ENCODE peak calls at places on chromosomes 5 and 9, in ten cellular contexts. P, F, N, A, I, Z, J, K, V and G are unnamed samples.

GRCh38 chr5:125199968-125200841 is 453.8 kb upstream of the ZNF608 start:
- DNase-seq in P (no peak), F (no peak), N (peak; percentile 17), A (peak; percentile 78), I (no peak), Z (no peak), J (no peak), K (no peak), V (no peak), G (no peak)

GRCh38 chr5:11383506-11384095 is 520.6 kb downstream of the CTNND2 start:
- DNase-seq in P (no peak), F (no peak), N (no peak), A (no peak), I (no peak), Z (no peak), J (no peak), K (no peak), V (no peak), G (no peak)

GRCh38 chr5:142994242-142994641 is 224.1 kb downstream of the ARHGAP26 start:
- DNase-seq in P (no peak), F (no peak), N (no peak), A (no peak), I (no peak), Z (no peak), J (no peak), K (no peak), V (no peak), G (no peak)

GRCh38 chr9:124840300-124840833 is 12.9 kb upstream of the WDR38 start:
- DNase-seq in P (no peak), F (no peak), N (no peak), A (no peak), I (peak; percentile 36), Z (no peak), J (no peak), K (no peak), V (peak; percentile 94), G (no peak)

GRCh38 chr5:38660194-38660668 is 103.8 kb upstream of the LIFR start:
- DNase-seq in P (no peak), F (no peak), N (no peak), A (peak; percentile 58), I (no peak), Z (no peak), J (no peak), K (no peak), V (peak; percentile 81), G (no peak)

GRCh38 chr9:2018162-2018643 is 3.1 kb downstream of the SMARCA2 start:
- DNase-seq in P (no peak), F (no peak), N (no peak), A (no peak), I (no peak), Z (no peak), J (no peak), K (no peak), V (no peak), G (no peak)

GRCh38 chr9:6133346-6134063 is 82.1 kb upstream of the IL33 start:
- DNase-seq in P (no peak), F (peak; percentile 78), N (no peak), A (no peak), I (no peak), Z (peak; percentile 95), J (no peak), K (no peak), V (no peak), G (no peak)

GRCh38 chr5:126808619-126809018 is 31.7 kb downstream of the LMNB1 start:
- DNase-seq in P (no peak), F (peak; percentile 20), N (no peak), A (peak; percentile 24), I (no peak), Z (peak; percentile 12), J (no peak), K (no peak), V (no peak), G (no peak)

GRCh38 chr5:137938358-137939138 is 49.3 kb downstream of the PKD2L2 start:
- DNase-seq in P (no peak), F (no peak), N (no peak), A (no peak), I (no peak), Z (no peak), J (no peak), K (no peak), V (no peak), G (no peak)

GRCh38 chr9:13860926-13861325 is 453.0 kb downstream of the NFIB start:
- DNase-seq in P (no peak), F (no peak), N (no peak), A (no peak), I (no peak), Z (no peak), J (no peak), K (no peak), V (no peak), G (no peak)

GRCh38 chr9:95572370-95573151 is 55.8 kb upstream of the PTCH1 start:
- DNase-seq in P (no peak), F (no peak), N (no peak), A (no peak), I (no peak), Z (no peak), J (no peak), K (peak; percentile 18), V (no peak), G (no peak)

GRCh38 chr5:133953568-133954145 is 14.8 kb downstream of the C5orf15 start:
- DNase-seq in P (no peak), F (no peak), N (no peak), A (no peak), I (no peak), Z (no peak), J (no peak), K (no peak), V (no peak), G (no peak)

GRCh38 chr9:69871143-69871834 is 50.7 kb downstream of the CFAP95 start:
- DNase-seq in P (no peak), F (no peak), N (no peak), A (no peak), I (no peak), Z (no peak), J (no peak), K (no peak), V (no peak), G (no peak)

GRCh38 chr5:118778951-118779350 is 209.4 kb downstream of the DTWD2 start:
- DNase-seq in P (no peak), F (no peak), N (no peak), A (no peak), I (no peak), Z (no peak), J (no peak), K (no peak), V (no peak), G (no peak)

GRCh38 chr5:1833264-1834021 is 32.2 kb downstream of the NDUFS6 start:
- DNase-seq in P (peak; percentile 48), F (no peak), N (no peak), A (no peak), I (no peak), Z (no peak), J (no peak), K (no peak), V (no peak), G (no peak)

GRCh38 chr5:1831257-1831656 is 30.1 kb downstream of the NDUFS6 start:
- DNase-seq in P (peak; percentile 30), F (no peak), N (no peak), A (no peak), I (no peak), Z (no peak), J (no peak), K (no peak), V (no peak), G (no peak)

GRCh38 chr5:1830571-1831228 is 29.5 kb downstream of the NDUFS6 start:
- DNase-seq in P (peak; percentile 27), F (no peak), N (no peak), A (no peak), I (no peak), Z (no peak), J (no peak), K (no peak), V (no peak), G (no peak)

GRCh38 chr5:1832511-1833250 is 31.5 kb downstream of the NDUFS6 start:
- DNase-seq in P (peak; percentile 55), F (no peak), N (no peak), A (no peak), I (no peak), Z (no peak), J (no peak), K (peak; percentile 30), V (no peak), G (no peak)

DNA sequence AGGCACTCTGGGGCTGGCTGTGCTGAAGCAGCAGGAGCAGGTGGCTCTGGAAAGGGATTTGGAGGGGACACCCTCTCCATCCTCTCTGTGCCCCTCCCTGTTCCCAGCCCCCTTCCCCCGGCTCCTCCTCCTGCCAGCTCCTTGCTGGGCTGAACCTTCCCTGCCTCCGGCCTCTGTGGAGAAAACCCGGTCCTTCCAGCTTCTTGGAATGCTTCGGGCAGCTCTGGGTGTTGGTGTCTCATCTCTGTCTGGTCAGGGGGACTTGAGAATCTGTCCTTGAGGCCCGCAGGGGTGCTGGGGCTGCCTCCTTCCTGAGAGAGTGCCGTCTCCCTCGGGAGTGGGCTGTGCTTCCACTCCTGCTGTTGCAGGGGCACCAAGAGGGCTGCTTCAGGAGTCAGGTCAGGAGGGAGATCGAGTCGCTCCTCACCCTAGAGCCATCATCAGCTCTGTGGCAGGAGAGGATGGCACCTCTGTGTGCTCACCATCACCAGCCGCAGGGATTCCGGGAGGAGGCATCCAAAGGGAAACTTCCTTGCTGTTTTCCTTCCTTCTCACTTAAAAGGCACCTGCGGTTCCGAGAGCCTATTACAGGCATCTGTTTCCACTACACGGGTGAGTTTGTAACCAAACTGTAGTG is 30.6 kb downstream of the NDUFS6 start:
- DNase-seq in P (peak; percentile 61), F (no peak), N (no peak), A (peak; percentile 49), I (no peak), Z (no peak), J (no peak), K (no peak), V (no peak), G (no peak)
- H3K27me3 ChIP-seq in P (peaks cover 17% of the 10 kb centered on the region), F (peaks cover 20% of the 10 kb centered on the region), N (no peaks in the 10 kb centered on the region), A (peaks cover 10% of the 10 kb centered on the region), I (no peaks in the 10 kb centered on the region), Z (peaks cover 2% of the 10 kb centered on the region), J (peaks cover 14% of the 10 kb centered on the region), K (peaks cover 12% of the 10 kb centered on the region), V (no peaks in the 10 kb centered on the region), G (no peaks in the 10 kb centered on the region)

GRCh38 chr9:116155700-116156045 is 2.1 kb downstream of the PAPPA start:
- DNase-seq in P (no peak), F (no peak), N (no peak), A (peak; percentile 15), I (no peak), Z (no peak), J (no peak), K (no peak), V (no peak), G (no peak)
- H3K27ac ChIP-seq in P (peak overlapping the region; percentile 60), F (no peak overlapping the region), N (peak overlapping the region; percentile 90), A (no peak overlapping the region), I (no peak overlapping the region), Z (no peak overlapping the region), J (peak overlapping the region; percentile 20), K (peak overlapping the region; percentile 88), V (peak overlapping the region; percentile 42), G (peak overlapping the region; percentile 93)

GRCh38 chr9:91155181-91155580 is 206.5 kb downstream of the AUH start:
- DNase-seq in P (no peak), F (no peak), N (no peak), A (no peak), I (no peak), Z (no peak), J (no peak), K (no peak), V (no peak), G (no peak)
- H3K27me3 ChIP-seq in P (no peaks in the 10 kb centered on the region), F (no peaks in the 10 kb centered on the region), N (no peaks in the 10 kb centered on the region), A (no peaks in the 10 kb centered on the region), I (no peaks in the 10 kb centered on the region), Z (no peaks in the 10 kb centered on the region), J (no peaks in the 10 kb centered on the region), K (no peaks in the 10 kb centered on the region), V (no peaks in the 10 kb centered on the region), G (no peaks in the 10 kb centered on the region)

GRCh38 chr5:129246088-129246487 is 151.5 kb downstream of the ISOC1 start:
- DNase-seq in P (no peak), F (no peak), N (no peak), A (no peak), I (no peak), Z (no peak), J (no peak), K (no peak), V (no peak), G (no peak)
- H3K27ac ChIP-seq in P (no peak overlapping the region), F (no peak overlapping the region), N (no peak overlapping the region), A (no peak overlapping the region), I (no peak overlapping the region), Z (no peak overlapping the region), J (no peak overlapping the region), K (peak overlapping the region; percentile 62), V (no peak overlapping the region), G (peak overlapping the region; percentile 57)